ENCODE peak calls at places on chromosomes 4 and X, in ten cellular contexts. R, L, C, U, A, E, S, M, H and T are unnamed samples.

GRCh38 chr4:151099226-151099975 is at the start of gene RPS3A:
- DNase-seq in A (peak), M (peak), C (peak), L (peak), H (peak), R (peak), U (peak), E (peak), S (peak), T (peak)

GRCh38 chr4:38605181-38605764 is 58.7 kb upstream of the KLF3 start:
- DNase-seq in E (no peak), R (no peak), C (no peak), U (no peak), A (no peak), H (no peak), L (no peak), M (no peak), S (no peak), T (no peak)

GRCh38 chr4:81571105-81571504 is 99.4 kb upstream of the RASGEF1B start:
- DNase-seq in R (no peak), H (no peak), C (no peak), S (no peak), M (no peak), A (no peak), L (no peak), U (no peak), E (no peak), T (peak)

GRCh38 chr4:41360911-41361830 is 104.4 kb downstream of the UCHL1 start:
- DNase-seq in A (peak), L (no peak), C (peak), S (no peak), R (no peak), M (peak), U (peak), E (no peak), H (peak), T (peak)

GRCh38 chrX:143094501-143095110 is 68.9 kb downstream of the SPANXN4 start:
- DNase-seq in S (no peak), H (no peak), R (no peak), L (no peak), M (no peak), E (no peak), A (no peak), U (no peak), C (no peak), T (no peak)

GRCh38 chr4:104500452-104500851 is 5.8 kb upstream of the CXXC4 start:
- DNase-seq in U (no peak), A (no peak), R (no peak), M (peak), L (no peak), C (no peak), E (no peak), S (no peak), H (no peak), T (no peak)

GRCh38 chrX:154819771-154820341 is 14.6 kb upstream of the MPP1 start:
- DNase-seq in S (no peak), C (no peak), A (no peak), U (no peak), R (no peak), E (peak), H (no peak), M (no peak), L (no peak), T (no peak)

GRCh38 chr4:48967626-48968025 is 18.4 kb upstream of the CWH43 start:
- DNase-seq in R (no peak), H (no peak), S (no peak), M (no peak), E (no peak), L (no peak), A (no peak), U (no peak), C (no peak), T (no peak)

GRCh38 chr4:91471280-91471679 is 832.5 kb upstream of the GRID2 start:
- DNase-seq in M (peak), C (no peak), L (no peak), A (no peak), R (no peak), E (no peak), H (no peak), S (no peak), U (no peak), T (no peak)

GRCh38 chrX:11053351-11053750 is 57.8 kb upstream of the HCCS start:
- DNase-seq in M (no peak), S (no peak), L (no peak), U (no peak), R (no peak), C (no peak), A (no peak), H (no peak), E (no peak), T (no peak)